ENCODE peak calls at places on chromosomes 16 and 17, in nine cellular contexts. One of them, this sample, is unnamed.

GRCh38 chr17:67461876-67462275 is 84.8 kb downstream of the PITPNC1 start:
- DNase-seq in germinal center: no peak
- DNase-seq in mucosa of descending colon: no peak
- DNase-seq in epithelial cell of esophagus: no peak
- DNase-seq in HS-27A: no peak
- DNase-seq in cardiac fibroblast: no peak
- DNase-seq in AG08396: no peak
- DNase-seq in Kasumi-1: no peak
- DNase-seq in NCI-H774: no peak
- DNase-seq in this sample: no peak

GRCh38 chr17:50280801-50281441 is 6.7 kb downstream of the TMEM92 start:
- DNase-seq in mucosa of descending colon: no peak
- DNase-seq in germinal center: no peak
- DNase-seq in Kasumi-1: no peak
- DNase-seq in NCI-H774: no peak
- DNase-seq in cardiac fibroblast: no peak
- DNase-seq in epithelial cell of esophagus: no peak
- DNase-seq in AG08396: no peak
- DNase-seq in HS-27A: no peak
- DNase-seq in this sample: no peak

GRCh38 chr16:82773018-82773417 is 146.2 kb downstream of the CDH13 start:
- DNase-seq in Kasumi-1: no peak
- DNase-seq in HS-27A: no peak
- DNase-seq in cardiac fibroblast: no peak
- DNase-seq in NCI-H774: no peak
- DNase-seq in AG08396: no peak
- DNase-seq in mucosa of descending colon: no peak
- DNase-seq in germinal center: no peak
- DNase-seq in epithelial cell of esophagus: no peak
- DNase-seq in this sample: no peak

GRCh38 chr17:20187049-20187448 is 177.9 kb downstream of the SPECC1 start:
- DNase-seq in germinal center: no peak
- DNase-seq in mucosa of descending colon: no peak
- DNase-seq in NCI-H774: no peak
- DNase-seq in HS-27A: no peak
- DNase-seq in epithelial cell of esophagus: no peak
- DNase-seq in cardiac fibroblast: peak
- DNase-seq in Kasumi-1: no peak
- DNase-seq in AG08396: peak
- DNase-seq in this sample: no peak

GRCh38 chr17:44223574-44224046 is 4.1 kb upstream of the UBTF start:
- DNase-seq in Kasumi-1: no peak
- DNase-seq in mucosa of descending colon: no peak
- DNase-seq in NCI-H774: no peak
- DNase-seq in epithelial cell of esophagus: no peak
- DNase-seq in cardiac fibroblast: peak
- DNase-seq in AG08396: peak
- DNase-seq in germinal center: no peak
- DNase-seq in HS-27A: no peak
- DNase-seq in this sample: no peak

GRCh38 chr17:36149296-36149820 is 27.1 kb downstream of the TBC1D3B start:
- DNase-seq in AG08396: peak
- DNase-seq in epithelial cell of esophagus: no peak
- DNase-seq in NCI-H774: no peak
- DNase-seq in HS-27A: no peak
- DNase-seq in mucosa of descending colon: no peak
- DNase-seq in germinal center: no peak
- DNase-seq in Kasumi-1: peak
- DNase-seq in cardiac fibroblast: peak
- DNase-seq in this sample: no peak

GRCh38 chr17:1488826-1489275 is 3.6 kb downstream of the MYO1C start:
- DNase-seq in Kasumi-1: no peak
- DNase-seq in NCI-H774: no peak
- DNase-seq in cardiac fibroblast: no peak
- DNase-seq in germinal center: no peak
- DNase-seq in epithelial cell of esophagus: no peak
- DNase-seq in AG08396: no peak
- DNase-seq in HS-27A: no peak
- DNase-seq in mucosa of descending colon: no peak
- DNase-seq in this sample: no peak

GRCh38 chr16:19520861-19521331 is 1.0 kb downstream of the GDE1 start:
- DNase-seq in Kasumi-1: no peak
- DNase-seq in cardiac fibroblast: no peak
- DNase-seq in NCI-H774: no peak
- DNase-seq in AG08396: no peak
- DNase-seq in epithelial cell of esophagus: peak
- DNase-seq in HS-27A: no peak
- DNase-seq in mucosa of descending colon: peak
- DNase-seq in germinal center: peak
- DNase-seq in this sample: no peak

GRCh38 chr17:80082403-80083135 is 18.8 kb upstream of the GAA start:
- DNase-seq in NCI-H774: peak
- DNase-seq in HS-27A: no peak
- DNase-seq in epithelial cell of esophagus: peak
- DNase-seq in mucosa of descending colon: peak
- DNase-seq in Kasumi-1: peak
- DNase-seq in AG08396: peak
- DNase-seq in cardiac fibroblast: peak
- DNase-seq in germinal center: peak
- DNase-seq in this sample: peak

GRCh38 chr17:16934133-16934795 is 37.7 kb downstream of the TNFRSF13B start:
- DNase-seq in epithelial cell of esophagus: no peak
- DNase-seq in AG08396: no peak
- DNase-seq in cardiac fibroblast: no peak
- DNase-seq in Kasumi-1: no peak
- DNase-seq in HS-27A: no peak
- DNase-seq in NCI-H774: no peak
- DNase-seq in mucosa of descending colon: no peak
- DNase-seq in germinal center: no peak
- DNase-seq in this sample: no peak

GRCh38 chr16:87303431-87303930 is 13.7 kb downstream of the C16orf95 start:
- DNase-seq in AG08396: no peak
- DNase-seq in epithelial cell of esophagus: peak
- DNase-seq in germinal center: no peak
- DNase-seq in mucosa of descending colon: no peak
- DNase-seq in cardiac fibroblast: peak
- DNase-seq in NCI-H774: no peak
- DNase-seq in Kasumi-1: peak
- DNase-seq in HS-27A: no peak
- DNase-seq in this sample: no peak

GRCh38 chr16:85041184-85041928 is 13.8 kb downstream of the KIAA0513 start:
- DNase-seq in epithelial cell of esophagus: no peak
- DNase-seq in cardiac fibroblast: no peak
- DNase-seq in HS-27A: no peak
- DNase-seq in NCI-H774: no peak
- DNase-seq in germinal center: no peak
- DNase-seq in AG08396: no peak
- DNase-seq in Kasumi-1: no peak
- DNase-seq in mucosa of descending colon: no peak
- DNase-seq in this sample: no peak